ENCODE peak calls at places on chromosome 5, in nine cellular contexts. A is T-helper 1 cell; M is CD4-positive, alpha-beta memory T cell; H is thoracic aorta; P is AG20443; T is MV-4-11; L is hippocampal formation; X is C1 segment of cervical spinal cord; W is stimulated activated CD8-positive, alpha-beta memory T cell treated with anti-CD3 and anti-CD28 coated beads, Interleukin-15, amount 100 ng/mL, for 4 hours. G is an unnamed sample.

GRCh38 chr5:133662578-133662977 is 50.2 kb upstream of the FSTL4 start:
- DNase-seq in A (no peak), M (no peak), H (no peak), P (no peak), T (no peak), L (no peak), X (no peak), W (no peak), G (no peak)

GRCh38 chr5:54148858-54149257 is 161.5 kb downstream of the ARL15 start:
- DNase-seq in A (no peak), M (no peak), H (no peak), P (no peak), T (no peak), L (no peak), X (no peak), W (no peak), G (no peak)

GRCh38 chr5:159807586-159807985 is 108.7 kb upstream of the ADRA1B start:
- DNase-seq in A (no peak), M (no peak), H (no peak), P (no peak), T (no peak), L (no peak), X (no peak), W (no peak), G (no peak)

GRCh38 chr5:6488021-6488420 is 39.4 kb downstream of the UBE2QL1 start:
- DNase-seq in A (no peak), M (no peak), H (no peak), P (no peak), T (no peak), L (peak), X (peak), W (no peak), G (no peak)

GRCh38 chr5:32014345-32014744 is 159.8 kb downstream of the GOLPH3 start:
- DNase-seq in A (no peak), M (no peak), H (no peak), P (no peak), T (peak), L (no peak), X (no peak), W (no peak), G (no peak)

GRCh38 chr5:133635051-133635450 is 22.7 kb upstream of the FSTL4 start:
- DNase-seq in A (no peak), M (no peak), H (no peak), P (peak), T (no peak), L (no peak), X (no peak), W (no peak), G (no peak)

GRCh38 chr5:160787247-160787646 is 64.8 kb downstream of the ATP10B start:
- DNase-seq in A (no peak), M (no peak), H (no peak), P (no peak), T (peak), L (no peak), X (no peak), W (no peak), G (no peak)

GRCh38 chr5:73757421-73757820 is 131.4 kb downstream of the ARHGEF28 start:
- DNase-seq in A (no peak), M (no peak), H (no peak), P (no peak), T (no peak), L (no peak), X (no peak), W (no peak), G (no peak)

GRCh38 chr5:77545285-77545684 is 53.2 kb upstream of the WDR41 start:
- DNase-seq in A (no peak), M (no peak), H (no peak), P (no peak), T (no peak), L (no peak), X (no peak), W (no peak), G (no peak)

GRCh38 chr5:137567226-137567625 is 68.1 kb upstream of the SPOCK1 start:
- DNase-seq in A (no peak), M (no peak), H (no peak), P (no peak), T (no peak), L (no peak), X (no peak), W (no peak), G (no peak)

GRCh38 chr5:32311404-32312193 is 1.1 kb downstream of the MTMR12 start:
- DNase-seq in A (no peak), M (no peak), H (no peak), P (no peak), T (peak), L (no peak), X (no peak), W (no peak), G (no peak)

GRCh38 chr5:169416583-169417196 is 115.8 kb upstream of the SLIT3 start:
- DNase-seq in A (no peak), M (no peak), H (peak), P (peak), T (peak), L (no peak), X (no peak), W (no peak), G (no peak)

GRCh38 chr5:80798166-80798565 is 143.4 kb upstream of the DHFR start:
- DNase-seq in A (no peak), M (no peak), H (no peak), P (no peak), T (no peak), L (no peak), X (no peak), W (no peak), G (no peak)

GRCh38 chr5:112154940-112155686 is 264.0 kb downstream of the EPB41L4A start:
- DNase-seq in A (no peak), M (no peak), H (no peak), P (peak), T (no peak), L (no peak), X (no peak), W (no peak), G (no peak)

GRCh38 chr5:170141636-170142035 is 35.9 kb downstream of the FOXI1 start:
- DNase-seq in A (no peak), M (no peak), H (no peak), P (no peak), T (no peak), L (no peak), X (no peak), W (no peak), G (no peak)

GRCh38 chr5:110625376-110625999 is 101.0 kb downstream of the TMEM232 start:
- DNase-seq in A (no peak), M (peak), H (no peak), P (peak), T (peak), L (peak), X (no peak), W (no peak), G (no peak)

GRCh38 chr5:7886849-7887460 is 18.0 kb downstream of the MTRR start:
- DNase-seq in A (no peak), M (peak), H (no peak), P (peak), T (peak), L (peak), X (no peak), W (no peak), G (no peak)

GRCh38 chr5:150503977-150504620 is 3.8 kb upstream of the NDST1 start:
- DNase-seq in A (no peak), M (no peak), H (no peak), P (peak), T (no peak), L (peak), X (peak), W (no peak), G (no peak)